ENCODE peak calls at places on chromosome 18, in eight cellular contexts. One of them, this sample, is unnamed.

GRCh38 chr18:37330173-37330572 is 235.4 kb downstream of the CELF4 start:
- DNase-seq in HL-60: no peak
- DNase-seq in astrocyte of the spinal cord: no peak
- DNase-seq in hepatocyte: no peak
- DNase-seq in colonic mucosa: no peak
- DNase-seq in fibroblast of the aortic adventitia: no peak
- DNase-seq in tibial artery: no peak
- DNase-seq in stomach: no peak
- DNase-seq in this sample: no peak

GRCh38 chr18:79001001-79001400 is 21.4 kb downstream of the SALL3 start:
- DNase-seq in HL-60: no peak
- DNase-seq in astrocyte of the spinal cord: no peak
- DNase-seq in hepatocyte: no peak
- DNase-seq in colonic mucosa: no peak
- DNase-seq in fibroblast of the aortic adventitia: no peak
- DNase-seq in tibial artery: no peak
- DNase-seq in stomach: no peak
- DNase-seq in this sample: no peak

GRCh38 chr18:46696268-46696667 is 39.2 kb upstream of the LOXHD1 start:
- DNase-seq in HL-60: no peak
- DNase-seq in astrocyte of the spinal cord: no peak
- DNase-seq in hepatocyte: no peak
- DNase-seq in colonic mucosa: no peak
- DNase-seq in fibroblast of the aortic adventitia: no peak
- DNase-seq in tibial artery: no peak
- DNase-seq in stomach: peak; percentile 30
- DNase-seq in this sample: no peak

GRCh38 chr18:13543811-13544732 is 182.3 kb downstream of the FAM210A start:
- DNase-seq in HL-60: no peak
- DNase-seq in astrocyte of the spinal cord: no peak
- DNase-seq in hepatocyte: no peak
- DNase-seq in colonic mucosa: peak; percentile 15
- DNase-seq in fibroblast of the aortic adventitia: no peak
- DNase-seq in tibial artery: no peak
- DNase-seq in stomach: no peak
- DNase-seq in this sample: no peak

GRCh38 chr18:3498705-3499451 is 48.9 kb downstream of the TGIF1 start:
- DNase-seq in HL-60: peak; percentile 23
- DNase-seq in astrocyte of the spinal cord: peak; percentile 43
- DNase-seq in hepatocyte: peak; percentile 52
- DNase-seq in colonic mucosa: peak; percentile 21
- DNase-seq in fibroblast of the aortic adventitia: peak; percentile 34
- DNase-seq in tibial artery: no peak
- DNase-seq in stomach: peak; percentile 37
- DNase-seq in this sample: peak; percentile 26

GRCh38 chr18:43422483-43422882 is 145.2 kb upstream of the SYT4 start:
- DNase-seq in HL-60: no peak
- DNase-seq in astrocyte of the spinal cord: peak; percentile 5
- DNase-seq in hepatocyte: peak; percentile 34
- DNase-seq in colonic mucosa: no peak
- DNase-seq in fibroblast of the aortic adventitia: no peak
- DNase-seq in tibial artery: no peak
- DNase-seq in stomach: no peak
- DNase-seq in this sample: no peak

GRCh38 chr18:62939433-62939832 is 224.1 kb downstream of the PHLPP1 start:
- DNase-seq in HL-60: peak; percentile 64
- DNase-seq in astrocyte of the spinal cord: no peak
- DNase-seq in hepatocyte: no peak
- DNase-seq in colonic mucosa: no peak
- DNase-seq in fibroblast of the aortic adventitia: no peak
- DNase-seq in tibial artery: no peak
- DNase-seq in stomach: no peak
- DNase-seq in this sample: no peak

GRCh38 chr18:56068030-56068671 is 480.2 kb upstream of the TCF4 start:
- DNase-seq in HL-60: no peak
- DNase-seq in astrocyte of the spinal cord: peak; percentile 70
- DNase-seq in hepatocyte: no peak
- DNase-seq in colonic mucosa: no peak
- DNase-seq in fibroblast of the aortic adventitia: peak; percentile 60
- DNase-seq in tibial artery: no peak
- DNase-seq in stomach: no peak
- DNase-seq in this sample: peak; percentile 67

GRCh38 chr18:75216212-75216925 is 5.8 kb downstream of the TSHZ1 start:
- DNase-seq in HL-60: no peak
- DNase-seq in astrocyte of the spinal cord: peak; percentile 35
- DNase-seq in hepatocyte: no peak
- DNase-seq in colonic mucosa: no peak
- DNase-seq in fibroblast of the aortic adventitia: no peak
- DNase-seq in tibial artery: no peak
- DNase-seq in stomach: no peak
- DNase-seq in this sample: no peak

GRCh38 chr18:70423988-70424387 is 135.1 kb downstream of the SOCS6 start:
- DNase-seq in HL-60: no peak
- DNase-seq in astrocyte of the spinal cord: peak; percentile 7
- DNase-seq in hepatocyte: no peak
- DNase-seq in colonic mucosa: peak; percentile 60
- DNase-seq in fibroblast of the aortic adventitia: peak; percentile 76
- DNase-seq in tibial artery: no peak
- DNase-seq in stomach: peak; percentile 55
- DNase-seq in this sample: peak; percentile 62

GRCh38 chr18:25123438-25124225 is 228.3 kb downstream of the ZNF521 start:
- DNase-seq in HL-60: no peak
- DNase-seq in astrocyte of the spinal cord: no peak
- DNase-seq in hepatocyte: no peak
- DNase-seq in colonic mucosa: no peak
- DNase-seq in fibroblast of the aortic adventitia: no peak
- DNase-seq in tibial artery: no peak
- DNase-seq in stomach: no peak
- DNase-seq in this sample: no peak

GRCh38 chr18:3652380-3653262 is 202.6 kb downstream of the TGIF1 start:
- DNase-seq in HL-60: peak; percentile 88
- DNase-seq in astrocyte of the spinal cord: peak; percentile 96
- DNase-seq in hepatocyte: peak; percentile 91
- DNase-seq in colonic mucosa: peak; percentile 79
- DNase-seq in fibroblast of the aortic adventitia: peak; percentile 99
- DNase-seq in tibial artery: no peak
- DNase-seq in stomach: peak; percentile 80
- DNase-seq in this sample: peak; percentile 90

GRCh38 chr18:37544196-37544595 is 21.4 kb downstream of the CELF4 start:
- DNase-seq in HL-60: no peak
- DNase-seq in astrocyte of the spinal cord: no peak
- DNase-seq in hepatocyte: no peak
- DNase-seq in colonic mucosa: no peak
- DNase-seq in fibroblast of the aortic adventitia: no peak
- DNase-seq in tibial artery: no peak
- DNase-seq in stomach: no peak
- DNase-seq in this sample: no peak

GRCh38 chr18:21740474-21740723 is 193 bp upstream of the MIB1 start:
- DNase-seq in HL-60: peak; percentile 99
- DNase-seq in astrocyte of the spinal cord: no peak
- DNase-seq in hepatocyte: peak; percentile 100
- DNase-seq in colonic mucosa: peak; percentile 99
- DNase-seq in fibroblast of the aortic adventitia: no peak
- DNase-seq in tibial artery: peak; percentile 98
- DNase-seq in stomach: no peak
- DNase-seq in this sample: peak; percentile 95

GRCh38 chr18:22544626-22545025 is 126.9 kb upstream of the CTAGE1 start:
- DNase-seq in HL-60: no peak
- DNase-seq in astrocyte of the spinal cord: no peak
- DNase-seq in hepatocyte: no peak
- DNase-seq in colonic mucosa: no peak
- DNase-seq in fibroblast of the aortic adventitia: peak; percentile 51
- DNase-seq in tibial artery: peak; percentile 31
- DNase-seq in stomach: no peak
- DNase-seq in this sample: peak; percentile 65

GRCh38 chr18:12264854-12265253 is 10.7 kb downstream of the CIDEA start:
- DNase-seq in HL-60: no peak
- DNase-seq in astrocyte of the spinal cord: no peak
- DNase-seq in hepatocyte: no peak
- DNase-seq in colonic mucosa: no peak
- DNase-seq in fibroblast of the aortic adventitia: no peak
- DNase-seq in tibial artery: no peak
- DNase-seq in stomach: no peak
- DNase-seq in this sample: no peak

GRCh38 chr18:40852406-40852805 is 1102.6 kb upstream of the PIK3C3 start:
- DNase-seq in HL-60: no peak
- DNase-seq in astrocyte of the spinal cord: no peak
- DNase-seq in hepatocyte: no peak
- DNase-seq in colonic mucosa: no peak
- DNase-seq in fibroblast of the aortic adventitia: no peak
- DNase-seq in tibial artery: no peak
- DNase-seq in stomach: no peak
- DNase-seq in this sample: no peak

GRCh38 chr18:9878783-9879242 is 7.0 kb upstream of the TXNDC2 start:
- DNase-seq in HL-60: no peak
- DNase-seq in astrocyte of the spinal cord: no peak
- DNase-seq in hepatocyte: no peak
- DNase-seq in colonic mucosa: no peak
- DNase-seq in fibroblast of the aortic adventitia: no peak
- DNase-seq in tibial artery: no peak
- DNase-seq in stomach: no peak
- DNase-seq in this sample: no peak
- TF ChIP-seq CTCF in HL-60: no peak
- TF ChIP-seq CTCF in astrocyte of the spinal cord: no peak
- TF ChIP-seq CTCF in hepatocyte: no peak
- TF ChIP-seq CTCF in colonic mucosa: no peak
- TF ChIP-seq CTCF in fibroblast of the aortic adventitia: no peak
- TF ChIP-seq CTCF in tibial artery: no peak
- TF ChIP-seq CTCF in stomach: no peak
- TF ChIP-seq CTCF in this sample: no peak

DNA sequence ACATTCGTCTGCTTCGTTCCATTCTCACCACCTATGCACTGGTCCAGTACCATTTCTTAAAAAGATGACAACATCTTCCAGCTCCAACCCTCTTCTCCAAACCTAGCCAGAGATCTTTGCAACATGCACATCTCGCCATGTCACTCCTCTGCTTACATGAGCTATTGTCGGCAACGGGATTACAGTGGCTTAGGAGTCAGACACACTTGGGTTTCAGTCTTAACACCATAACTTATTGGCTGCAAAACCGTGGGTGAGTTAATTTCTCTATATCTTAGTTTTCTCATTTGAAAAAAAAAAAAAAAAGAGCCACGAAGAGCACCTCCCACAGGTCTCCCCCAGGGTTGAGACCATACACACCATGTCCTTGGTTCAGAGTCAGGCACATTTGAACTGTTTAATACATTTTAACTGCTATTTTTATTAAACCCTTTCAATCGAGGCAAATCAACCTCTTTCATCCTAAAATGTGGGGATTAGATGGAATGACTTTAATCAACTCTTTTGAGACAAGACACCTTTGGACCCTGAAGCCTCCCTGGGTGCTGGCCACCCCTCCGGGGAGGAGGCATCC is 889 bp downstream of the ANKRD29 start:
- DNase-seq in HL-60: no peak
- DNase-seq in astrocyte of the spinal cord: no peak
- DNase-seq in hepatocyte: no peak
- DNase-seq in colonic mucosa: no peak
- DNase-seq in fibroblast of the aortic adventitia: no peak
- DNase-seq in tibial artery: no peak
- DNase-seq in stomach: no peak
- DNase-seq in this sample: no peak
- H3K4me3 ChIP-seq in HL-60: peak overlapping the region; percentile 40
- H3K4me3 ChIP-seq in astrocyte of the spinal cord: peak overlapping the region; percentile 33
- H3K4me3 ChIP-seq in hepatocyte: peak overlapping the region; percentile 61
- H3K4me3 ChIP-seq in colonic mucosa: peak overlapping the region; percentile 47
- H3K4me3 ChIP-seq in fibroblast of the aortic adventitia: peak overlapping the region; percentile 63
- H3K4me3 ChIP-seq in tibial artery: peak overlapping the region; percentile 66
- H3K4me3 ChIP-seq in stomach: peak overlapping the region; percentile 60
- H3K4me3 ChIP-seq in this sample: peak overlapping the region; percentile 49

GRCh38 chr18:1805526-1805925 is 765.8 kb downstream of the METTL4 start:
- DNase-seq in HL-60: peak; percentile 28
- DNase-seq in astrocyte of the spinal cord: no peak
- DNase-seq in hepatocyte: no peak
- DNase-seq in colonic mucosa: no peak
- DNase-seq in fibroblast of the aortic adventitia: no peak
- DNase-seq in tibial artery: no peak
- DNase-seq in stomach: no peak
- DNase-seq in this sample: no peak

GRCh38 chr18:1811282-1811681 is 760.0 kb downstream of the METTL4 start:
- DNase-seq in HL-60: no peak
- DNase-seq in astrocyte of the spinal cord: no peak
- DNase-seq in hepatocyte: no peak
- DNase-seq in colonic mucosa: no peak
- DNase-seq in fibroblast of the aortic adventitia: no peak
- DNase-seq in tibial artery: no peak
- DNase-seq in stomach: no peak
- DNase-seq in this sample: no peak

DNA sequence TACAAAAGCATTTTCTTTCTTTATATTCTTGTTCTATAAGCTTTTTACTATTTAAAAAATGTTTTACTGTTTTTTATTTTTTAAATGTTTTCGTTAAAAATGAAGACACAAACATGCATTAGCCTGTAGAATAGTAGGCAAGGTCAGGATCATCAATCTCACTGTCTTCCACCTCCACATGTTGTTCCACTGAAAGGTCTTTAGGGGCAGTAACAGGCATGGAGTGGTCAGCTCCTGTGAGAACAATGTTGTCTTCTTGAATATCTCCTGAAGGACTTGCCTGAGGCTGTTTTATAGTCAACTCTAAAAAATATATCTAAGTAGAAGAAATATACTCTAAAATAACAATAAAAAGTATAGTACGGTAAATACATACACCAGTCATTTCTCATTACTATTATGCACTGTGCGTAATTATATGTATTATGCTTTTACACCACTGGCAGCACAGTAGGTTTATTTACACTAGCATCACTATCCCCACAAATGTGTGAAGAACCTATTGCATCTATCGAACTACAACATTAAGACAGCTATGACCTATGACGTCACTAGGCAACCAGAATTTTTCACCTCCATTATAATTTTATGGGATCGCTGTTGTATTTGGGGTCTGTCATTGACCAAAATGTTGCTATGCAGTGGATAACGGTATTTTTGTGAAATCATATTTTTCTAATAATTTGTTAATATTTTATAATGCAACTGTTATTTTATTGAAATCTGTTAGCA is 764.3 kb downstream of the METTL4 start:
- DNase-seq in HL-60: no peak
- DNase-seq in astrocyte of the spinal cord: no peak
- DNase-seq in hepatocyte: no peak
- DNase-seq in colonic mucosa: no peak
- DNase-seq in fibroblast of the aortic adventitia: no peak
- DNase-seq in tibial artery: no peak
- DNase-seq in stomach: no peak
- DNase-seq in this sample: no peak
- TF ChIP-seq CTCF in HL-60: no peak
- TF ChIP-seq CTCF in astrocyte of the spinal cord: no peak
- TF ChIP-seq CTCF in hepatocyte: no peak
- TF ChIP-seq CTCF in colonic mucosa: no peak
- TF ChIP-seq CTCF in fibroblast of the aortic adventitia: no peak
- TF ChIP-seq CTCF in tibial artery: no peak
- TF ChIP-seq CTCF in stomach: no peak
- TF ChIP-seq CTCF in this sample: no peak

DNA sequence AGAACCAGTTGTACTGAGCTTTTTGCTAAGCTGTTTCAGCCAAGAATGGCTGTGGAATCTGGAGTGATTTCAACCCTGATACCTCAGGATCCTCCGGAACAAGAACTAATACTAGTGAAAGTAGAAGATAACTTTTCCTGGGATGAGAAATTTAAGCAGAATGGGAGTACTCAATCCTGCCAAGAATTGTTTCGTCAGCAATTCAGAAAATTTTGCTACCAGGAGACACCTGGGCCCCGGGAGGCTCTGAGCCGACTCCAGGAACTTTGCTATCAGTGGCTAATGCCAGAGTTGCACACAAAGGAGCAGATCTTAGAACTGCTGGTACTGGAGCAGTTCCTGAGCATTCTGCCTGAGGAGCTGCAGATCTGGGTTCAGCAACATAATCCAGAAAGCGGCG is 1.6 kb downstream of the ZNF397 start:
- DNase-seq in HL-60: no peak
- DNase-seq in astrocyte of the spinal cord: no peak
- DNase-seq in hepatocyte: no peak
- DNase-seq in colonic mucosa: no peak
- DNase-seq in fibroblast of the aortic adventitia: no peak
- DNase-seq in tibial artery: no peak
- DNase-seq in stomach: no peak
- DNase-seq in this sample: no peak
- H3K4me3 ChIP-seq in HL-60: no peak overlapping the region
- H3K4me3 ChIP-seq in astrocyte of the spinal cord: no peak overlapping the region
- H3K4me3 ChIP-seq in hepatocyte: no peak overlapping the region
- H3K4me3 ChIP-seq in colonic mucosa: no peak overlapping the region
- H3K4me3 ChIP-seq in fibroblast of the aortic adventitia: no peak overlapping the region
- H3K4me3 ChIP-seq in tibial artery: no peak overlapping the region
- H3K4me3 ChIP-seq in stomach: no peak overlapping the region
- H3K4me3 ChIP-seq in this sample: no peak overlapping the region

This sample was measured in foreskin fibroblast.